ENCODE peak calls at places on chromosomes 5 and 9, in nine cellular contexts. T is tibial artery; J is heart left ventricle; F is IMR-90; L is heart right ventricle; Y is caudate nucleus; X is CD8-positive, alpha-beta T cell; H is prostate gland; E is mesenchymal stem cell. Q is an unnamed sample.
A peak's percentile ranks its signal among the peaks of the same experiment; 100 is the strongest.

GRCh38 chr5:173281910-173282309 is 46.3 kb downstream of the STC2 start:
- DNase-seq in J (no peak), T (no peak), Y (no peak), L (peak; percentile 36), E (peak; percentile 65), H (no peak), X (no peak), F (peak; percentile 21), Q (no peak)

GRCh38 chr5:173055983-173056782 is at the start of gene CREBRF:
- DNase-seq in L (peak; percentile 98), H (peak; percentile 97), J (peak; percentile 99), Y (peak; percentile 96), E (peak; percentile 97), X (peak; percentile 98), T (peak; percentile 99), F (peak; percentile 94), Q (peak; percentile 87)

GRCh38 chr9:29233193-29233592 is 1659.9 kb upstream of the C9orf72 start:
- DNase-seq in J (no peak), X (no peak), T (no peak), L (no peak), Y (no peak), E (no peak), H (no peak), F (no peak), Q (no peak)

GRCh38 chr5:1820381-1820780 is 19.2 kb downstream of the NDUFS6 start:
- DNase-seq in F (no peak), J (no peak), Y (no peak), L (no peak), E (no peak), H (no peak), T (no peak), X (no peak), Q (no peak)

GRCh38 chr9:131104016-131104740 is 7.8 kb downstream of the AIF1L start:
- DNase-seq in F (no peak), L (no peak), H (no peak), J (no peak), Y (no peak), E (no peak), X (no peak), T (no peak), Q (no peak)

GRCh38 chr9:105859428-105860091 is 165.2 kb downstream of the TMEM38B start:
- DNase-seq in F (no peak), H (no peak), L (no peak), X (no peak), E (no peak), J (no peak), Y (no peak), T (no peak), Q (no peak)

GRCh38 chr9:95641591-95641990 is 124.8 kb upstream of the PTCH1 start:
- DNase-seq in X (no peak), Y (no peak), J (no peak), L (no peak), E (no peak), T (no peak), F (no peak), H (no peak), Q (no peak)

GRCh38 chr9:127578627-127578951 is 33.5 kb upstream of the STXBP1 start:
- DNase-seq in Y (no peak), X (no peak), L (no peak), T (no peak), E (no peak), H (no peak), F (no peak), J (no peak), Q (no peak)

GRCh38 chr5:154757647-154758406 is 2.6 kb downstream of the LARP1 start:
- DNase-seq in Y (no peak), E (peak; percentile 43), H (no peak), X (peak; percentile 11), T (no peak), L (no peak), F (peak; percentile 22), J (no peak), Q (no peak)

GRCh38 chr5:142009886-142010285 is 2.9 kb downstream of the GNPDA1 start:
- DNase-seq in Y (no peak), F (no peak), J (no peak), H (no peak), E (no peak), X (no peak), T (no peak), L (no peak), Q (no peak)

DNA sequence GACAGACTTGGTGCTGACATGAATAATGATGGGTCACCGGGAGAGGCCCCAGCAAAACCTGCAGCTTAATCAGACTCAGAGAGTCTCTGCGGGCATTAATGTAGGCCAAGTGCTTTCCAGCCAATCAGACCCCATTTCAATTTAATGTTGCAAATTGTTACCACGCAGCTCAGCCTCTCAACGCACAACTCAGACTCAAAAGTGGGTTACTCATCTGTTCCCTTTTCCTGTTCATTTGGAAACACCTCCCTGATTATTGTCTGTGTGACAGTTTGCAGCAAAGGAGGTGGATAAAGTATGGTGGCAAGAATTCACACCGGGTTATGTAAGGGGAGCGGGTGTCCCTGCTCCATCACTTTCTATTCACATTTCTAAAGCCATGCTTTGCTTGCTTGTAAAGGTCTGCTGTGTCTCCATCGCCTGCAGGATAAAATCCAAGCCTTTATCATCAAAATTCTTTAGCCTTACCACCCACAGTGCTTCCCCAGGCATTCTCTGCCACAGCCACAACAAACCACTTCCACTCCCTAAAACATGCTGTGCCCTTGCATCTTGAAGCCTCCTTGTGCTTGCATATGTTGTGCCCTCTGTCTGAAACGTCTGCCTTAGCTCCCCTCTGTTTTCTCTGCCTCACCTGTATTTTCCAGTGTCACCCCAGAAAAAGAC is 156.5 kb downstream of the ASTN2 start:
- DNase-seq in J (no peak), E (no peak), F (no peak), L (no peak), Y (no peak), H (no peak), T (no peak), X (no peak), Q (no peak)
- H3K27ac ChIP-seq in J (no peak overlapping the region), E (no peak overlapping the region), F (no peak overlapping the region), L (no peak overlapping the region), Y (no peak overlapping the region), H (no peak overlapping the region), T (no peak overlapping the region), X (no peak overlapping the region), Q (no peak overlapping the region)

GRCh38 chr9:14097666-14098065 is 216.3 kb downstream of the NFIB start:
- DNase-seq in T (no peak), L (no peak), J (no peak), E (no peak), F (no peak), Y (no peak), H (no peak), X (no peak), Q (no peak)
- H3K27ac ChIP-seq in T (peak overlapping the region; percentile 74), L (peak overlapping the region; percentile 59), J (peak overlapping the region; percentile 87), E (peak overlapping the region; percentile 76), F (no peak overlapping the region), Y (no peak overlapping the region), H (peak overlapping the region; percentile 71), X (no peak overlapping the region), Q (peak overlapping the region; percentile 76)

GRCh38 chr9:114178756-114179450 is 23.6 kb downstream of the COL27A1 start:
- DNase-seq in J (peak; percentile 84), Y (no peak), L (peak; percentile 66), H (no peak), T (peak; percentile 91), F (no peak), X (no peak), E (peak; percentile 29), Q (no peak)

GRCh38 chr9:114177423-114178064 is 22.2 kb downstream of the COL27A1 start:
- DNase-seq in Y (no peak), F (peak; percentile 76), X (no peak), H (no peak), L (no peak), E (peak; percentile 86), T (no peak), J (peak; percentile 21), Q (no peak)

GRCh38 chr9:114178076-114178475 is 22.7 kb downstream of the COL27A1 start:
- DNase-seq in L (no peak), Y (no peak), X (no peak), F (no peak), T (no peak), E (no peak), J (peak; percentile 12), H (no peak), Q (no peak)

GRCh38 chr9:114174876-114175771 is 19.8 kb downstream of the COL27A1 start:
- DNase-seq in E (peak; percentile 96), Y (no peak), J (peak; percentile 83), T (no peak), F (peak; percentile 88), H (no peak), L (peak; percentile 73), X (no peak), Q (no peak)

GRCh38 chr9:114176601-114177295 is 21.4 kb downstream of the COL27A1 start:
- DNase-seq in H (no peak), E (peak; percentile 46), T (no peak), L (no peak), Y (no peak), F (no peak), J (no peak), X (no peak), Q (no peak)
- H3K27ac ChIP-seq in H (no peak overlapping the region), E (peak overlapping the region; percentile 68), T (peak overlapping the region; percentile 80), L (peak overlapping the region; percentile 73), Y (peak overlapping the region; percentile 6), F (no peak overlapping the region), J (peak overlapping the region; percentile 92), X (no peak overlapping the region), Q (no peak overlapping the region)

DNA sequence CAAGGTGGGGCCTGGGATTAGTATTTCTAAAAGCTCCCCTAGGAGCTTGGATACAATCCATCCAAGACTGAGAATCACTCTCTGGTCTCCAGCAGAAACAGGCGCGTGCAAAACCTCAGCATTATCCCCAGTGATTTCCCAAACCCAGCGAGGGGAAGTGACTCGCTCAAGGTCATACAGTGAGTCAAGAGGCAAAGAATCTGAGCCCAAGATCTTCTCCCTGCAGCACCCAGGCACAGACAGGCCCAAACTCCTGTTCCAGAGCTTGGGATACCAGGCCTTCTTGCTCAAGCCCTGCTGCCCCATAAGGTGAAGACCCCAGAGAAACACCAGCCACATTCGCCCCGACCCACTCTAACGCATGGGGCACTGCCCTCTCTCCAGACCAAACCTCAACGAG is 33.2 kb downstream of the SHB start:
- DNase-seq in H (no peak), J (no peak), L (no peak), E (peak; percentile 91), Y (no peak), T (no peak), X (no peak), F (peak; percentile 90), Q (no peak)
- H3K27ac ChIP-seq in H (no peak overlapping the region), J (no peak overlapping the region), L (peak overlapping the region; percentile 53), E (peak overlapping the region; percentile 46), Y (no peak overlapping the region), T (peak overlapping the region; percentile 21), X (no peak overlapping the region), F (peak overlapping the region; percentile 85), Q (peak overlapping the region; percentile 16)